ENCODE peak calls at places on chromosomes 12 and 14, in seven cellular contexts. G, P, F, D, N, Q and L are unnamed samples.

GRCh38 chr14:87896393-87897380 is 96.3 kb downstream of the GALC start:
- DNase-seq in N (no peak), F (no peak), Q (peak), G (no peak), P (no peak), D (peak), L (no peak)

GRCh38 chr14:37232907-37233481 is 35.3 kb downstream of the MIPOL1 start:
- DNase-seq in F (peak), P (no peak), D (peak), Q (peak), G (no peak), N (no peak), L (no peak)

GRCh38 chr12:122190842-122191668 is 8.1 kb downstream of the LRRC43 start:
- DNase-seq in N (peak), F (peak), G (peak), D (peak), P (no peak), Q (peak), L (peak)

GRCh38 chr14:104547998-104548700 is 31.4 kb upstream of the C14orf180 start:
- DNase-seq in Q (no peak), P (no peak), D (no peak), N (no peak), G (no peak), F (no peak), L (peak)

GRCh38 chr12:8081228-8081920 is 700 bp upstream of the NECAP1 start:
- DNase-seq in N (no peak), F (no peak), D (peak), G (no peak), Q (peak), P (no peak), L (no peak)

GRCh38 chr14:28785096-28785952 is 18.7 kb downstream of the FOXG1 start:
- DNase-seq in D (no peak), Q (no peak), F (no peak), P (no peak), N (no peak), G (no peak), L (peak)

GRCh38 chr14:39897657-39898056 is 465.4 kb upstream of the FBXO33 start:
- DNase-seq in N (no peak), Q (no peak), D (no peak), P (no peak), G (no peak), F (no peak), L (no peak)

GRCh38 chr14:75222208-75222701 is 45.8 kb upstream of the TMED10 start:
- DNase-seq in N (no peak), G (no peak), D (peak), P (no peak), F (no peak), Q (peak), L (no peak)

GRCh38 chr14:50342211-50343080 is 30.3 kb downstream of the DMAC2L start:
- DNase-seq in N (peak), F (no peak), P (no peak), D (peak), Q (no peak), G (no peak), L (no peak)

GRCh38 chr12:124567035-124567672 is at the start of gene NCOR2:
- DNase-seq in N (no peak), G (no peak), Q (peak), F (peak), D (peak), P (no peak), L (peak)

GRCh38 chr14:99586054-99586760 is 17.8 kb downstream of the CCDC85C start:
- DNase-seq in Q (no peak), N (no peak), P (no peak), F (no peak), G (no peak), D (no peak), L (no peak)